ENCODE peak calls at places on chromosomes 6 and 20, in ten cellular contexts. Y is lung; P is ascending aorta; Q is transverse colon; C is cardiac fibroblast; N is neural progenitor cell; I is CD8-positive, alpha-beta T cell; T is Panc1; R is GM06990; Z is OCI-LY7. X is an unnamed sample.

GRCh38 chr20:37356387-37356786 is 10.4 kb downstream of the SRC start:
- DNase-seq in Y (peak), Z (no peak), P (peak), I (no peak), Q (peak), R (no peak), T (no peak), C (peak), N (no peak), X (no peak)

GRCh38 chr6:110340566-110340965 is 17.6 kb downstream of the METTL24 start:
- DNase-seq in C (no peak), Q (no peak), N (no peak), Z (no peak), I (no peak), R (no peak), P (no peak), Y (no peak), T (no peak), X (no peak)

GRCh38 chr20:51249215-51249614 is 226.3 kb upstream of the KCNG1 start:
- DNase-seq in Z (no peak), I (no peak), T (no peak), Q (no peak), Y (no peak), C (no peak), P (no peak), N (no peak), R (no peak), X (no peak)

GRCh38 chr20:38227578-38228360 is 32.8 kb downstream of the KIAA1755 start:
- DNase-seq in T (no peak), Z (no peak), Y (no peak), N (no peak), P (no peak), Q (no peak), I (no peak), C (no peak), R (no peak), X (no peak)

GRCh38 chr6:43883698-43884659 is 114.0 kb downstream of the VEGFA start:
- DNase-seq in P (no peak), Y (no peak), I (no peak), C (no peak), Z (peak), N (no peak), R (peak), Q (no peak), T (no peak), X (peak)

GRCh38 chr20:22387452-22387851 is 196.9 kb downstream of the FOXA2 start:
- DNase-seq in Q (no peak), R (no peak), P (no peak), Y (no peak), I (no peak), N (no peak), C (no peak), Z (no peak), T (no peak), X (no peak)

GRCh38 chr6:150745896-150746295 is 119.6 kb upstream of the MTHFD1L start:
- DNase-seq in R (no peak), Z (no peak), Q (no peak), Y (no peak), I (no peak), N (no peak), C (no peak), P (no peak), T (no peak), X (no peak)

GRCh38 chr6:157162756-157163433 is 160.4 kb downstream of the TMEM242 start:
- DNase-seq in P (no peak), Y (no peak), R (no peak), C (no peak), Q (no peak), T (no peak), I (no peak), N (peak), Z (no peak), X (no peak)

GRCh38 chr6:167847936-167848335 is 21.2 kb downstream of the AFDN start:
- DNase-seq in T (no peak), P (no peak), I (no peak), N (no peak), Z (no peak), C (no peak), Q (no peak), R (no peak), Y (no peak), X (no peak)

GRCh38 chr6:152529364-152529763 is 107.8 kb downstream of the SYNE1 start:
- DNase-seq in Z (no peak), N (no peak), R (no peak), T (no peak), I (no peak), Y (no peak), Q (no peak), P (no peak), C (peak), X (no peak)

GRCh38 chr6:113433506-113433991 is 423.6 kb upstream of the MARCKS start:
- DNase-seq in I (no peak), P (no peak), Z (no peak), C (peak), T (no peak), N (no peak), R (no peak), Q (peak), Y (peak), X (no peak)

GRCh38 chr6:66662196-66662595 is 955.2 kb upstream of the EYS start:
- DNase-seq in Z (no peak), N (peak), R (no peak), P (no peak), Q (no peak), C (peak), I (no peak), Y (no peak), T (no peak), X (no peak)

GRCh38 chr6:148846778-148847761 is 100.2 kb downstream of the UST start:
- DNase-seq in Q (no peak), R (no peak), T (no peak), P (no peak), Y (no peak), I (no peak), C (no peak), Z (no peak), N (no peak), X (no peak)

GRCh38 chr20:44041001-44041400 is 126.3 kb downstream of the TOX2 start:
- DNase-seq in C (no peak), Q (no peak), T (no peak), Z (no peak), N (no peak), I (no peak), P (no peak), R (no peak), Y (no peak), X (no peak)

GRCh38 chr20:62668441-62669027 is 26.2 kb downstream of the SLCO4A1 start:
- DNase-seq in Q (peak), Y (peak), N (peak), I (no peak), C (peak), T (peak), R (no peak), P (no peak), Z (peak), X (peak)

GRCh38 chr6:18464176-18464575 is 77.0 kb downstream of the RNF144B start:
- DNase-seq in P (no peak), Q (no peak), N (no peak), Y (no peak), C (no peak), Z (no peak), I (no peak), R (no peak), T (no peak), X (no peak)

DNA sequence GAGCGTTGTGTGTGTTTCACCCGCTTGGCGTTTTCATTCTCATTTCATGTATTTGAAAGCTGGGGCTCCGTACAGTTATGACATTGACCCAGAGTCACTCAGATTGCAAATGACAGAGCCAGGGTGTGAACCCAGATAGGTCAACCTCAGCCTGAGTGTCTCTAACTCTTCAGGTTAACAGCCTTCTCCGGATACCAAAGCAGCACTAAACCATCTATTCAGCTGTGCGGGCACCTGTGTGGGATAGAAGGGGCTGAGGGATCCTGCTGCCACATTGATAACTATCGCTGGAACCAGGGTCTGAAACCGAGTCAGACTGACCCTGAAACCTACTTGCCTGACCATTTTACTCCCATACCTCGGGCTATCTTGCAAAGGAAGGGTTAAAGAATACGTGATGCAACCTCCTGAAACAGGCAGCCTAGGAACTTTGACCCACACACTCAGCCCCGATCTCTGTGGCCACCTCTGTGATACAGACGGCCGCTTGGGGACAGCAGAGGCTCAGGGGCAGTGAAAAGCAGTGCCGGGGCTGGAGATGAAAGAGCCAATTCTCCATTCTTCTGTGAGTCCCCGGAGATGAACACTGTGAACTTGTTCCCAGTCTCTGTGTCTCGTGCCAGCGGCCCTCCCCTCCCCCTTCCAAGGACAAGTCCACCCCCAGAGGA is 233.5 kb upstream of the QKI start:
- DNase-seq in Z (no peak), T (peak), C (peak), Q (peak), P (peak), N (peak), R (no peak), Y (peak), I (no peak), X (peak)
- TF ChIP-seq CTCF in Z (no peak), T (peak), C (peak), Q (peak), P (peak), N (peak), R (peak), Y (peak), I (no peak), X (peak)

GRCh38 chr20:49948809-49949507 is 12.8 kb downstream of the RNF114 start:
- DNase-seq in P (no peak), C (peak), R (no peak), I (no peak), Q (no peak), Z (no peak), N (no peak), Y (no peak), T (no peak), X (no peak)
- H3K4me3 ChIP-seq in P (no peak), C (no peak), R (no peak), I (no peak), Q (no peak), Z (no peak), N (no peak), Y (no peak), T (no peak), X (no peak)

GRCh38 chr6:31712296-31712695 is 2.9 kb upstream of the LY6G6D start:
- DNase-seq in R (no peak), T (no peak), C (no peak), I (no peak), P (no peak), Y (no peak), Z (no peak), Q (peak), N (no peak), X (no peak)
- TF ChIP-seq CTCF in R (peak), T (no peak), C (no peak), I (no peak), P (no peak), Y (no peak), Z (peak), Q (no peak), N (no peak), X (peak)

GRCh38 chr6:89528865-89529264 is 95.9 kb downstream of the ANKRD6 start:
- DNase-seq in T (no peak), R (no peak), Z (peak), Y (no peak), C (no peak), P (no peak), N (no peak), I (no peak), Q (no peak), X (no peak)

GRCh38 chr6:89527634-89528033 is 94.7 kb downstream of the ANKRD6 start:
- DNase-seq in C (peak), P (no peak), Q (no peak), Z (no peak), R (no peak), N (no peak), Y (no peak), I (no peak), T (no peak), X (no peak)

GRCh38 chr6:89525786-89526562 is 93.0 kb downstream of the ANKRD6 start:
- DNase-seq in T (no peak), I (no peak), Q (no peak), R (no peak), N (no peak), Z (no peak), P (no peak), Y (no peak), C (no peak), X (no peak)

GRCh38 chr6:89522778-89523177 is 89.8 kb downstream of the ANKRD6 start:
- DNase-seq in Y (no peak), T (no peak), N (no peak), I (no peak), R (no peak), Q (no peak), Z (no peak), P (no peak), C (no peak), X (no peak)

DNA sequence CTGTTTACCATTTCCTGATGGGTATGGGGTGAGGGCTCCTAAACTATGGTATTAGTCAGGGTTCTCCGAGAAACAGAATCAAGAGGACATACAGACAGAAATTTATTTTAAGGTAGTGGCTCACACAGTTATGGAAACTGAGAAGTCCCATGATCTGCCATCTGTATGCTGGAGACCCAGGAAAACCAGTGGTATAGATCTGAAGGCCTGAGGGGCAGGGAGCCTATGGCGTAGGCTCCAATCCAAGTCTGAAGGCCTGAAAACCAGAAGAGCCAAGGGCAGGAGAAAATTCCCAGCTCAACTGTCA is 93.6 kb downstream of the ANKRD6 start:
- DNase-seq in C (no peak), R (no peak), Q (no peak), Y (no peak), P (no peak), I (no peak), N (no peak), T (no peak), Z (no peak), X (no peak)
- H3K4me3 ChIP-seq in C (no peak), R (no peak), Q (no peak), Y (no peak), P (no peak), I (no peak), N (no peak), T (no peak), Z (no peak), X (no peak)

DNA sequence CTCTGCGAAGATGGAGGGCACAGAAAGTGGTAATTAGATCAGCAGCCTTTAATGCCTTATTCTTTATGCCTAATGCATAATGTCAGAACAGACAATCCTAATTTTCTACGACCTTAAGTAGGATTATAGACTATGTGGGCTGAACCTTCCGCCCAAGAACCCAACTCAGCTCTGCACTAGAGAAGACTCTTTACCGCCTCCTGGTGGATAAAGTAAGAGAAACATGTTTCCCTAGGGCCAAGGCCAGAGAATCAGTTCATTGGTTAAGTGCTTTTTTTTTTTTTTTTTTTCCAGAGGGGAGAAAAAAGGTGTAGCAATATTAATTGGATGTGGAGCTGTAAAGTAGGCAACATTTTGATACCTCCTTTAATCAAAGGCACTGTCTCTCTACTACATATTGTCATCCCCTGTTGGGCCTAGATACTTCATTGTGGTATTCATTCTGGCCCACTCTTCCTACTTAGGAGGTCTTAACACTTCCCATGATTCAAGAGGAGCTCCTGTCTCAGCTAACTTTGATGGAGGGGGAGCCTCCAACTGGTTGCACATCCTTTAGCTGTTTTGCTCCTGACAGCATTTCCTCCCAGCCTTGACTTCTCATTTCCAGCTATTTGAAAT is 124.9 kb upstream of the NRN1 start:
- DNase-seq in Y (no peak), T (no peak), P (no peak), Z (peak), R (peak), C (peak), I (no peak), N (peak), Q (no peak), X (peak)
- TF ChIP-seq CTCF in Y (no peak), T (peak), P (no peak), Z (peak), R (peak), C (peak), I (peak), N (peak), Q (no peak), X (peak)

GRCh38 chr6:137878070-137878809 is 11.2 kb downstream of the TNFAIP3 start:
- DNase-seq in N (no peak), Z (no peak), R (no peak), C (peak), Y (no peak), T (no peak), I (no peak), P (no peak), Q (no peak), X (no peak)
- H3K4me3 ChIP-seq in N (no peak), Z (no peak), R (no peak), C (no peak), Y (no peak), T (no peak), I (no peak), P (no peak), Q (no peak), X (no peak)

GRCh38 chr20:58878399-58878798 is 25.9 kb downstream of the GNAS start:
- DNase-seq in Y (no peak), N (no peak), R (no peak), T (no peak), Z (no peak), I (no peak), P (no peak), Q (no peak), C (no peak), X (no peak)

GRCh38 chr20:58882704-58883089 is 30.2 kb downstream of the GNAS start:
- DNase-seq in I (no peak), C (no peak), Q (no peak), P (no peak), R (no peak), Y (no peak), Z (no peak), T (no peak), N (no peak), X (no peak)

GRCh38 chr20:58883243-58883691 is 30.8 kb downstream of the GNAS start:
- DNase-seq in Y (no peak), R (no peak), P (no peak), Q (no peak), N (peak), T (no peak), Z (no peak), C (no peak), I (no peak), X (no peak)

GRCh38 chr20:58880441-58880840 is 27.9 kb downstream of the GNAS start:
- DNase-seq in P (no peak), T (no peak), Q (no peak), I (no peak), R (no peak), N (no peak), C (no peak), Z (no peak), Y (no peak), X (no peak)

GRCh38 chr20:58880994-58881752 is 28.7 kb downstream of the GNAS start:
- DNase-seq in C (no peak), Q (no peak), N (no peak), I (no peak), R (no peak), P (no peak), Z (no peak), Y (no peak), T (no peak), X (no peak)
- TF ChIP-seq CTCF in C (no peak), Q (no peak), N (peak), I (no peak), R (no peak), P (no peak), Z (peak), Y (no peak), T (peak), X (no peak)